ENCODE peak calls at places on chromosomes 12 and 14, in five cellular contexts. One of them, this sample, is unnamed.

GRCh38 chr14:50012644-50013043 is 103.7 kb downstream of the VCPKMT start:
- DNase-seq in CD8-positive, alpha-beta T cell: no peak
- DNase-seq in A549: no peak
- DNase-seq in hepatocyte: no peak
- DNase-seq in PC-3: peak; percentile 33
- DNase-seq in this sample: no peak

GRCh38 chr12:31326689-31327659 is 1.0 kb upstream of the SINHCAF start:
- DNase-seq in PC-3: no peak
- DNase-seq in hepatocyte: no peak
- DNase-seq in A549: no peak
- DNase-seq in CD8-positive, alpha-beta T cell: no peak
- DNase-seq in this sample: no peak

GRCh38 chr14:104134061-104134965 is 4.1 kb upstream of the KIF26A start:
- DNase-seq in PC-3: no peak
- DNase-seq in A549: no peak
- DNase-seq in CD8-positive, alpha-beta T cell: peak; percentile 10
- DNase-seq in hepatocyte: no peak
- DNase-seq in this sample: peak; percentile 35

GRCh38 chr14:73829526-73830431 is 21.9 kb upstream of the PTGR2 start:
- DNase-seq in A549: no peak
- DNase-seq in hepatocyte: peak; percentile 56
- DNase-seq in CD8-positive, alpha-beta T cell: peak; percentile 24
- DNase-seq in PC-3: peak; percentile 65
- DNase-seq in this sample: no peak

GRCh38 chr12:106255952-106256351 is 8.1 kb upstream of the CKAP4 start:
- DNase-seq in hepatocyte: no peak
- DNase-seq in CD8-positive, alpha-beta T cell: no peak
- DNase-seq in A549: no peak
- DNase-seq in PC-3: no peak
- DNase-seq in this sample: no peak

GRCh38 chr12:75910452-75910722 is 121.2 kb downstream of the PHLDA1 start:
- DNase-seq in CD8-positive, alpha-beta T cell: no peak
- DNase-seq in PC-3: no peak
- DNase-seq in hepatocyte: no peak
- DNase-seq in A549: no peak
- DNase-seq in this sample: no peak

GRCh38 chr12:85029456-85029855 is 6.6 kb downstream of the TSPAN19 start:
- DNase-seq in hepatocyte: peak; percentile 45
- DNase-seq in PC-3: peak; percentile 71
- DNase-seq in CD8-positive, alpha-beta T cell: no peak
- DNase-seq in A549: peak; percentile 16
- DNase-seq in this sample: no peak

GRCh38 chr12:82954064-82954463 is 267.4 kb downstream of the TMTC2 start:
- DNase-seq in hepatocyte: no peak
- DNase-seq in PC-3: no peak
- DNase-seq in CD8-positive, alpha-beta T cell: no peak
- DNase-seq in A549: no peak
- DNase-seq in this sample: no peak

GRCh38 chr14:21093769-21094681 is 4.4 kb downstream of the ZNF219 start:
- DNase-seq in A549: no peak
- DNase-seq in CD8-positive, alpha-beta T cell: no peak
- DNase-seq in PC-3: no peak
- DNase-seq in hepatocyte: peak; percentile 61
- DNase-seq in this sample: no peak

GRCh38 chr14:104314251-104314941 is 176.0 kb downstream of the KIF26A start:
- DNase-seq in PC-3: no peak
- DNase-seq in hepatocyte: no peak
- DNase-seq in A549: no peak
- DNase-seq in CD8-positive, alpha-beta T cell: no peak
- DNase-seq in this sample: peak; percentile 36

GRCh38 chr12:89451876-89452275 is 72.7 kb downstream of the GALNT4 start:
- DNase-seq in hepatocyte: peak; percentile 28
- DNase-seq in CD8-positive, alpha-beta T cell: no peak
- DNase-seq in A549: no peak
- DNase-seq in PC-3: no peak
- DNase-seq in this sample: no peak

GRCh38 chr14:68147331-68147730 is 327.8 kb downstream of the RAD51B start:
- DNase-seq in A549: no peak
- DNase-seq in hepatocyte: no peak
- DNase-seq in PC-3: peak; percentile 21
- DNase-seq in CD8-positive, alpha-beta T cell: no peak
- DNase-seq in this sample: no peak

GRCh38 chr14:90087433-90087832 is 25.6 kb downstream of the KCNK13 start:
- DNase-seq in A549: no peak
- DNase-seq in hepatocyte: no peak
- DNase-seq in PC-3: peak; percentile 73
- DNase-seq in CD8-positive, alpha-beta T cell: no peak
- DNase-seq in this sample: peak; percentile 54

GRCh38 chr12:112862570-112863137 is 44.1 kb upstream of the OAS1 start:
- DNase-seq in CD8-positive, alpha-beta T cell: no peak
- DNase-seq in PC-3: no peak
- DNase-seq in hepatocyte: no peak
- DNase-seq in A549: no peak
- DNase-seq in this sample: no peak

GRCh38 chr12:6554168-6554989 is 1.5 kb downstream of the IFFO1 start:
- DNase-seq in PC-3: peak; percentile 57
- DNase-seq in hepatocyte: peak; percentile 89
- DNase-seq in A549: peak; percentile 83
- DNase-seq in CD8-positive, alpha-beta T cell: peak; percentile 69
- DNase-seq in this sample: peak; percentile 80

DNA sequence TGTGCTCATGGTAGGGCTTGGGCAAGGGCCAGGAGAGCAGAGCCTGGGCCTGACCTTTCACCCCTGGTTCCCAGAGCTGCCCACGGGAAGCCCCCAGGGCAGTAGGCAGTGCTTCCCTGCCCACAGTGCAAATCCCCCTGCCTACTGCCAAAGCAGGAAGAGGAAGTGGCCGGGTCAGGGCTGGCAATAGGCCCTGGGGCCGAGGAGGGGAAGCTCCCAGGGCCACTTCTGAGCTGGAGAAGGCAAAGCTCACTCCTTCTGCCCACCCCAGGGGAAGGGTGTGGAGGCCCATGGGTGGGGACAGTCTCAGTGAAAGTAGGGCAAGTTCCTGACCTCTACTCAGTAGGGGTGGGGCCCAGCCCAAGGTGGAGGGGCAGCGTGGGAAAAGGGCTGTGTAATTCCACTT is 5.4 kb upstream of the NR4A1 start:
- DNase-seq in hepatocyte: no peak
- DNase-seq in CD8-positive, alpha-beta T cell: no peak
- DNase-seq in PC-3: no peak
- DNase-seq in A549: no peak
- DNase-seq in this sample: peak; percentile 84
- H3K27ac ChIP-seq in hepatocyte: no peak overlapping the region
- H3K27ac ChIP-seq in CD8-positive, alpha-beta T cell: no peak overlapping the region
- H3K27ac ChIP-seq in PC-3: no peak overlapping the region
- H3K27ac ChIP-seq in A549: peak overlapping the region; percentile 68
- H3K27ac ChIP-seq in this sample: peak overlapping the region; percentile 79

DNA sequence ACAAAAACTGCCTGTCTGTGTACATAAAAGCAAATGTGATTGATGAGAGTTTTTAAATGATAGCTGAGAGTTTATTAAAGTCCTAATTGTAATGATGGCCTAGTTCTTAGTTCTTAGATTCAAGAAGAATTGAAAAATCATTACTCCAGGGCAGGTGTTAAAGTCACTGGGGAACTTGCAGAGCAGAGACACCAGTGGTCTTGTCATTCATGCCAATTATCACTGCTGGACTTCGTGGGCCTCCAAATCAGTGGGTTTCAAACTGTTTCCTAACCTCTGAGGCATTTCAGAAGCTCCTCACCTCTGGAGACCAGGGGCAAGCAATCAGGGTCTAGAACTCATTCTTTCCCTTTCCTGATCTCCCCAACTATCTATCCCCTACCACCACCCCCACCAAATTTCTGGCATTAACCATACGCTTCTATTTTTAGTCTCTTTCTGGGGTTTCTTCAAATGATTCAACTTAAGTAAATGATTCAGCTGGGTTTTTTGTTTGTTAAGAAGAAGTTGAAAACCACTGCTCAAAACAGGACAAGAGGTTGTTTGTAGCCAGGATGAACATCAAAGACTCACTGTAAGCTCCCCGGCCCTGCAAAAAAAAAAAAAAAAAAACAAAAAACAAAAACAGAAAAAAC is 80.1 kb downstream of the CEP83 start:
- DNase-seq in hepatocyte: no peak
- DNase-seq in CD8-positive, alpha-beta T cell: no peak
- DNase-seq in PC-3: no peak
- DNase-seq in A549: no peak
- DNase-seq in this sample: no peak
- H3K4me1 ChIP-seq in hepatocyte: no peaks in the 10 kb centered on the region
- H3K4me1 ChIP-seq in CD8-positive, alpha-beta T cell: no peaks in the 10 kb centered on the region
- H3K4me1 ChIP-seq in PC-3: no peaks in the 10 kb centered on the region
- H3K4me1 ChIP-seq in A549: peaks cover 12% of the 10 kb centered on the region
- H3K4me1 ChIP-seq in this sample: no peaks in the 10 kb centered on the region

GRCh38 chr14:54488318-54488645 is 498 bp downstream of the GMFB start:
- DNase-seq in CD8-positive, alpha-beta T cell: no peak
- DNase-seq in PC-3: no peak
- DNase-seq in hepatocyte: no peak
- DNase-seq in A549: no peak
- DNase-seq in this sample: no peak
- TF ChIP-seq CTCF in CD8-positive, alpha-beta T cell: no peak
- TF ChIP-seq CTCF in PC-3: peak; percentile 36
- TF ChIP-seq CTCF in hepatocyte: no peak
- TF ChIP-seq CTCF in A549: no peak
- TF ChIP-seq CTCF in this sample: no peak

DNA sequence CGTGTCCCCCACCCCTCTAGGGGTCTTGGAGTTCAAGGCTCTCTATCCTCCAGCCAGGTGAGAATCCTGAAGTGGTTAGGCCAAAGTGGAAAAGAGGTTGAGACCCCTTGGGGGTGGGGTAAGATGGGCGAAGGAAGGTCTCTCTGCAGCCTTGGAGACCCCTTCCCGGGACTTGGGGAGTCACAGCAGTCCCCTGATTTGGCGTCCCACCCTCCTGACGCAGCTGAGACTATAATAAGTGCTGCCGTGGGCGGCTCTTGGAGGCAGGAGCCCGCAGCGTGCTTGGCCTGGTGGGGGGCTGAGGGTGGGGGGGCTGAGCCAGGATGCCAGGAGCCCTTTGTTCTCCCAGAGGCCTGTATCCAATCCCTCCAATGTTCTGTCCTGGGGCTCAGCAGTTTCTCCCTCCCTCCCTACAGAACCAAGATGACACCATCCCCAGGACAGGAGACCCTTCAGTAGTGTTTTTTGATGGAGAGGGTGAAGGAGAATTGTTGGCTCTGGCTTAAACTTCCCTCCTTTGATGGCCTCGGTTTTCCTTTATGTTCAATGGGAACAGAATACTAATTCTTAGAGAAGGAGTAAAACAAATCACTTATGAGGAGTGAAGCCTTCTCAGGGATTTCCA is 1.5 kb upstream of the AGAP2 start:
- DNase-seq in A549: no peak
- DNase-seq in hepatocyte: no peak
- DNase-seq in PC-3: no peak
- DNase-seq in CD8-positive, alpha-beta T cell: peak; percentile 5
- DNase-seq in this sample: no peak
- H3K27ac ChIP-seq in A549: no peak overlapping the region
- H3K27ac ChIP-seq in hepatocyte: no peak overlapping the region
- H3K27ac ChIP-seq in PC-3: no peak overlapping the region
- H3K27ac ChIP-seq in CD8-positive, alpha-beta T cell: peak overlapping the region; percentile 81
- H3K27ac ChIP-seq in this sample: no peak overlapping the region

GRCh38 chr12:101729842-101730241 is 9.4 kb downstream of the SYCP3 start:
- DNase-seq in A549: no peak
- DNase-seq in CD8-positive, alpha-beta T cell: no peak
- DNase-seq in hepatocyte: no peak
- DNase-seq in PC-3: no peak
- DNase-seq in this sample: no peak
- H3K4me1 ChIP-seq in A549: no peaks in the 10 kb centered on the region
- H3K4me1 ChIP-seq in CD8-positive, alpha-beta T cell: no peaks in the 10 kb centered on the region
- H3K4me1 ChIP-seq in hepatocyte: no peaks in the 10 kb centered on the region
- H3K4me1 ChIP-seq in PC-3: peaks cover 7% of the 10 kb centered on the region
- H3K4me1 ChIP-seq in this sample: no peaks in the 10 kb centered on the region

GRCh38 chr12:56565510-56566101 is 44.0 kb downstream of the RBMS2 start:
- DNase-seq in A549: peak; percentile 22
- DNase-seq in hepatocyte: peak; percentile 90
- DNase-seq in PC-3: peak; percentile 25
- DNase-seq in CD8-positive, alpha-beta T cell: no peak
- DNase-seq in this sample: peak; percentile 67
- TF ChIP-seq CTCF in A549: no peak
- TF ChIP-seq CTCF in hepatocyte: no peak
- TF ChIP-seq CTCF in PC-3: no peak
- TF ChIP-seq CTCF in CD8-positive, alpha-beta T cell: no peak
- TF ChIP-seq CTCF in this sample: no peak

GRCh38 chr14:54483848-54484247 is 4.9 kb downstream of the GMFB start:
- DNase-seq in hepatocyte: no peak
- DNase-seq in A549: no peak
- DNase-seq in CD8-positive, alpha-beta T cell: no peak
- DNase-seq in PC-3: no peak
- DNase-seq in this sample: no peak

GRCh38 chr14:54481695-54482094 is 7.1 kb downstream of the GMFB start:
- DNase-seq in hepatocyte: no peak
- DNase-seq in CD8-positive, alpha-beta T cell: no peak
- DNase-seq in A549: no peak
- DNase-seq in PC-3: peak; percentile 85
- DNase-seq in this sample: no peak

GRCh38 chr14:54480830-54481562 is 7.8 kb downstream of the GMFB start:
- DNase-seq in CD8-positive, alpha-beta T cell: no peak
- DNase-seq in A549: no peak
- DNase-seq in hepatocyte: no peak
- DNase-seq in PC-3: peak; percentile 95
- DNase-seq in this sample: no peak

GRCh38 chr14:54486685-54487084 is 2.1 kb downstream of the GMFB start:
- DNase-seq in PC-3: no peak
- DNase-seq in CD8-positive, alpha-beta T cell: no peak
- DNase-seq in A549: no peak
- DNase-seq in hepatocyte: no peak
- DNase-seq in this sample: no peak

DNA sequence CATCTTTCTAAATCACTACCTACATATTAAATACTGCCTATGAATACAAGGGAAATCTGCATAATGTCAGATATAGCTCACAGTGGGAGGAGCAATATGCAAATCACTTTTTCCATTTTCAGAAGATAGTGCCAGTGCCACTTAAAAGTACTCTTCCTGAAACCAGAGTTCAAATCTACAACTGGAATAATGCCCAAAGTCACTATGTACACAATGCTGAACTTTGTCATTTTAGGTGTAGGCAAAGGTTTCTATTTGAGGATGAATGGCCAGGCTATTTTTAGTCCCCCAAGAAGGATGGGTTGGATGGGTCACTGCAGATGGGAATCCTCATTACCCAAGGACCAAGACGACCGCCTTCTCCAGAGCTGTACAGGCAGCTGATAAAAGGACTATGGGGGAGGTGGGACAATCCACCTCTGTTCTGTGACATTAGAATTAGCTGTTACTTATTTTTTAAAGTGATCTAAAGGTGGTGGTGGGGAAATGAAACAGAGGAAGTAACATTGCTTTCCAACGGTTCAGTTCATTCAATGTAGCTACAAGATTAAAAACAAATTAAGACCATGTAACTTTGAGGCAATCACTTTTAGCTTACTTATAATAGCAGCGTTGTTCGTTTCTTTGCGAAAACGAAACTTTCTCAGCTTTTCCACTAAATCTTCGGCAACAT is 5.6 kb downstream of the GMFB start:
- DNase-seq in CD8-positive, alpha-beta T cell: no peak
- DNase-seq in A549: no peak
- DNase-seq in hepatocyte: no peak
- DNase-seq in PC-3: peak; percentile 49
- DNase-seq in this sample: no peak
- H3K27ac ChIP-seq in CD8-positive, alpha-beta T cell: no peak overlapping the region
- H3K27ac ChIP-seq in A549: no peak overlapping the region
- H3K27ac ChIP-seq in hepatocyte: no peak overlapping the region
- H3K27ac ChIP-seq in PC-3: peak overlapping the region; percentile 70
- H3K27ac ChIP-seq in this sample: no peak overlapping the region

GRCh38 chr12:26031814-26032213 is 73.3 kb downstream of the RASSF8 start:
- DNase-seq in hepatocyte: no peak
- DNase-seq in CD8-positive, alpha-beta T cell: no peak
- DNase-seq in A549: no peak
- DNase-seq in PC-3: no peak
- DNase-seq in this sample: no peak
- H3K4me1 ChIP-seq in hepatocyte: peaks cover 16% of the 10 kb centered on the region
- H3K4me1 ChIP-seq in CD8-positive, alpha-beta T cell: no peaks in the 10 kb centered on the region
- H3K4me1 ChIP-seq in A549: peaks cover 17% of the 10 kb centered on the region
- H3K4me1 ChIP-seq in PC-3: peaks cover 37% of the 10 kb centered on the region
- H3K4me1 ChIP-seq in this sample: peaks cover 23% of the 10 kb centered on the region

This sample was measured in lower lobe of right lung.